ENCODE peak calls at places on chromosomes 4 and X, in six cellular contexts. P is HCT116; I is effector memory CD4-positive, alpha-beta T cell; O is colonic mucosa; L is Peyer's patch; C is heart left ventricle. X is an unnamed sample.

GRCh38 chrX:2689773-2690666 is 1.1 kb upstream of the CD99 start:
- DNase-seq in P (no peak), I (no peak), O (peak; percentile 80), L (peak; percentile 81), C (no peak), X (no peak)

GRCh38 chrX:104270916-104271512 is 16.3 kb upstream of the ESX1 start:
- DNase-seq in P (peak; percentile 50), I (no peak), O (peak; percentile 39), L (peak; percentile 56), C (no peak), X (no peak)

GRCh38 chr4:97778174-97778573 is 365.1 kb downstream of the STPG2 start:
- DNase-seq in P (no peak), I (no peak), O (no peak), L (no peak), C (no peak), X (no peak)

GRCh38 chrX:21806691-21807090 is 32.7 kb upstream of the MBTPS2 start:
- DNase-seq in P (no peak), I (no peak), O (no peak), L (no peak), C (no peak), X (no peak)

GRCh38 chr4:24850669-24851068 is 55.3 kb downstream of the SOD3 start:
- DNase-seq in P (no peak), I (no peak), O (no peak), L (no peak), C (no peak), X (no peak)

GRCh38 chrX:40877869-40878268 is 142.5 kb upstream of the MED14 start:
- DNase-seq in P (peak; percentile 3), I (no peak), O (no peak), L (no peak), C (no peak), X (no peak)

GRCh38 chrX:7926501-7926900 is 712 bp downstream of the PNPLA4 start:
- DNase-seq in P (no peak), I (no peak), O (no peak), L (no peak), C (no peak), X (no peak)

GRCh38 chr4:151887151-151887815 is 126.5 kb upstream of the GATB start:
- DNase-seq in P (no peak), I (no peak), O (no peak), L (no peak), C (no peak), X (no peak)

GRCh38 chr4:41428941-41429669 is 108.9 kb upstream of the LIMCH1 start:
- DNase-seq in P (no peak), I (no peak), O (no peak), L (no peak), C (no peak), X (no peak)

GRCh38 chr4:123488916-123489315 is 92.3 kb downstream of the SPRY1 start:
- DNase-seq in P (peak; percentile 32), I (no peak), O (no peak), L (no peak), C (no peak), X (no peak)

GRCh38 chr4:55096045-55096444 is 29.4 kb downstream of the KDR start:
- DNase-seq in P (no peak), I (no peak), O (no peak), L (no peak), C (no peak), X (no peak)

GRCh38 chrX:107447642-107448041 is 1.8 kb upstream of the FRMPD3 start:
- DNase-seq in P (no peak), I (no peak), O (no peak), L (no peak), C (no peak), X (no peak)

GRCh38 chrX:56975611-56976010 is 19.7 kb downstream of the SPIN3 start:
- DNase-seq in P (no peak), I (no peak), O (no peak), L (no peak), C (no peak), X (no peak)

GRCh38 chr4:140071806-140072205 is 82.2 kb downstream of the MAML3 start:
- DNase-seq in P (no peak), I (peak; percentile 9), O (no peak), L (peak; percentile 76), C (no peak), X (no peak)

GRCh38 chrX:1034717-1035116 is 177.7 kb downstream of the CRLF2 start:
- DNase-seq in P (no peak), I (no peak), O (no peak), L (no peak), C (no peak), X (no peak)

GRCh38 chrX:142327182-142327581 is 122.1 kb upstream of the MAGEC2 start:
- DNase-seq in P (no peak), I (no peak), O (no peak), L (no peak), C (no peak), X (no peak)

GRCh38 chrX:11786862-11787261 is 28.8 kb downstream of the MSL3 start:
- DNase-seq in P (no peak), I (no peak), O (no peak), L (no peak), C (no peak), X (no peak)

GRCh38 chr4:6179362-6179761 is 21.0 kb downstream of the JAKMIP1 start:
- DNase-seq in P (no peak), I (peak; percentile 25), O (no peak), L (no peak), C (no peak), X (no peak)

GRCh38 chr4:59223292-59223941 is 1976.7 kb upstream of the ADGRL3 start:
- DNase-seq in P (no peak), I (no peak), O (no peak), L (no peak), C (no peak), X (no peak)

GRCh38 chr4:177632481-177632880 is 190.2 kb upstream of the AGA start:
- DNase-seq in P (no peak), I (no peak), O (no peak), L (no peak), C (no peak), X (no peak)

GRCh38 chr4:74228691-74229640 is 71.0 kb downstream of the MTHFD2L start:
- DNase-seq in P (peak; percentile 72), I (peak; percentile 21), O (peak; percentile 85), L (peak; percentile 90), C (peak; percentile 69), X (peak; percentile 1)

GRCh38 chr4:38128478-38129451 is 168.6 kb downstream of the PTTG2 start:
- DNase-seq in P (peak; percentile 42), I (peak; percentile 38), O (peak; percentile 49), L (peak; percentile 72), C (no peak), X (no peak)

GRCh38 chrX:81957318-81957717 is 755.4 kb downstream of the SH3BGRL start:
- DNase-seq in P (no peak), I (no peak), O (no peak), L (no peak), C (no peak), X (no peak)

GRCh38 chr4:69640289-69640688 is 847 bp upstream of the UGT2A2 start:
- DNase-seq in P (no peak), I (no peak), O (no peak), L (no peak), C (no peak), X (no peak)

GRCh38 chrX:130082244-130083106 is 27.8 kb downstream of the ELF4 start:
- DNase-seq in P (no peak), I (peak; percentile 62), O (no peak), L (peak; percentile 75), C (peak; percentile 64), X (no peak)

GRCh38 chrX:21926116-21926515 is 14.4 kb upstream of the SMS start:
- DNase-seq in P (no peak), I (no peak), O (no peak), L (no peak), C (no peak), X (no peak)

GRCh38 chr4:176376032-176376614 is 56.4 kb downstream of the SPCS3 start:
- DNase-seq in P (peak; percentile 19), I (no peak), O (no peak), L (no peak), C (no peak), X (no peak)

GRCh38 chrX:143633530-143634372 is 2.1 kb downstream of the SLITRK4 start:
- DNase-seq in P (no peak), I (no peak), O (no peak), L (no peak), C (no peak), X (no peak)

GRCh38 chrX:19085975-19086772 is 36.1 kb downstream of the ADGRG2 start:
- DNase-seq in P (no peak), I (no peak), O (no peak), L (no peak), C (no peak), X (no peak)

GRCh38 chr4:14771091-14771490 is 231.2 kb upstream of the CPEB2 start:
- DNase-seq in P (no peak), I (no peak), O (no peak), L (no peak), C (no peak), X (no peak)

GRCh38 chr4:80184791-80185756 is 12.2 kb upstream of the PRDM8 start:
- DNase-seq in P (no peak), I (no peak), O (no peak), L (peak; percentile 56), C (no peak), X (no peak)

GRCh38 chr4:56656346-56656643 is 24.8 kb downstream of the HOPX start:
- DNase-seq in P (no peak), I (peak; percentile 11), O (no peak), L (peak; percentile 72), C (no peak), X (no peak)

GRCh38 chr4:1192493-1193205 is 20.3 kb upstream of the SPON2 start:
- DNase-seq in P (no peak), I (no peak), O (peak; percentile 22), L (no peak), C (peak; percentile 64), X (no peak)
- H3K27ac ChIP-seq in P (peak overlapping the region; percentile 27), I (no peak overlapping the region), O (peak overlapping the region; percentile 71), L (peak overlapping the region; percentile 73), C (peak overlapping the region; percentile 47), X (peak overlapping the region; percentile 66)

GRCh38 chrX:153438522-153438921 is 7.3 kb downstream of the TREX2 start:
- DNase-seq in P (no peak), I (no peak), O (no peak), L (no peak), C (no peak), X (no peak)
- H3K27ac ChIP-seq in P (no peak overlapping the region), I (no peak overlapping the region), O (no peak overlapping the region), L (no peak overlapping the region), C (no peak overlapping the region), X (no peak overlapping the region)

GRCh38 chr4:145782756-145783155 is 102.8 kb downstream of the C4orf51 start:
- DNase-seq in P (no peak), I (no peak), O (no peak), L (no peak), C (no peak), X (no peak)
- H3K27ac ChIP-seq in P (no peak overlapping the region), I (no peak overlapping the region), O (no peak overlapping the region), L (no peak overlapping the region), C (no peak overlapping the region), X (no peak overlapping the region)

GRCh38 chrX:136192839-136193414 is 45.6 kb downstream of the FHL1 start:
- DNase-seq in P (no peak), I (no peak), O (no peak), L (no peak), C (no peak), X (no peak)
- H3K27ac ChIP-seq in P (no peak overlapping the region), I (no peak overlapping the region), O (no peak overlapping the region), L (peak overlapping the region; percentile 27), C (peak overlapping the region; percentile 73), X (peak overlapping the region; percentile 63)